ENCODE peak calls at places on chromosomes 5 and 9, in five cellular contexts. C, Y, F, G and S are unnamed samples.

GRCh38 chr5:75463726-75464125 is 47.7 kb downstream of the CERT1 start:
- DNase-seq in C (no peak), Y (no peak), F (no peak), G (no peak), S (no peak)

GRCh38 chr9:36598281-36598680 is 25.6 kb downstream of the MELK start:
- DNase-seq in C (no peak), Y (no peak), F (peak; percentile 44), G (no peak), S (peak; percentile 14)

GRCh38 chr5:664994-665360 is 28.2 kb downstream of the TPPP start:
- DNase-seq in C (no peak), Y (no peak), F (no peak), G (peak; percentile 38), S (no peak)

GRCh38 chr9:128913048-128913900 is 7.5 kb upstream of the PHYHD1 start:
- DNase-seq in C (no peak), Y (no peak), F (no peak), G (peak; percentile 53), S (no peak)

GRCh38 chr5:107063511-107063910 is 607.2 kb downstream of the EFNA5 start:
- DNase-seq in C (no peak), Y (no peak), F (no peak), G (no peak), S (no peak)

GRCh38 chr9:27333241-27334052 is 36.5 kb upstream of the EQTN start:
- DNase-seq in C (peak; percentile 7), Y (peak; percentile 96), F (peak; percentile 88), G (peak; percentile 57), S (peak; percentile 78)

GRCh38 chr5:89769975-89770374 is 639.6 kb downstream of the CETN3 start:
- DNase-seq in C (no peak), Y (peak; percentile 39), F (peak; percentile 14), G (no peak), S (peak; percentile 55)

GRCh38 chr5:69492391-69493234 is at the start of gene OCLN:
- DNase-seq in C (no peak), Y (peak; percentile 94), F (no peak), G (peak; percentile 82), S (peak; percentile 28)

GRCh38 chr5:140000332-140000731 is 42.8 kb downstream of the NRG2 start:
- DNase-seq in C (no peak), Y (no peak), F (no peak), G (peak; percentile 46), S (no peak)

GRCh38 chr5:133742370-133743036 is 130.2 kb upstream of the FSTL4 start:
- DNase-seq in C (no peak), Y (no peak), F (no peak), G (no peak), S (no peak)

GRCh38 chr9:88085481-88085880 is 52.8 kb downstream of the SPATA31C2 start:
- DNase-seq in C (no peak), Y (no peak), F (no peak), G (no peak), S (no peak)

GRCh38 chr5:170483701-170484458 is 19.9 kb upstream of the KCNIP1 start:
- DNase-seq in C (no peak), Y (peak; percentile 67), F (no peak), G (no peak), S (peak; percentile 14)

GRCh38 chr9:124440786-124441185 is 9.5 kb upstream of the ADGRD2 start:
- DNase-seq in C (no peak), Y (no peak), F (no peak), G (no peak), S (no peak)
- H3K4me3 ChIP-seq in C (no peak overlapping the region), Y (no peak overlapping the region), F (no peak overlapping the region), G (no peak overlapping the region), S (no peak overlapping the region)

GRCh38 chr9:6552738-6553121 is 92.8 kb downstream of the GLDC start:
- DNase-seq in C (no peak), Y (no peak), F (peak; percentile 58), G (no peak), S (peak; percentile 73)
- H3K4me3 ChIP-seq in C (no peak overlapping the region), Y (no peak overlapping the region), F (no peak overlapping the region), G (no peak overlapping the region), S (no peak overlapping the region)

GRCh38 chr5:78648359-78649219 is at the start of gene LHFPL2:
- DNase-seq in C (no peak), Y (peak; percentile 91), F (peak; percentile 87), G (peak; percentile 79), S (peak; percentile 78)

GRCh38 chr5:78649220-78649700 is 688 bp upstream of the LHFPL2 start:
- DNase-seq in C (no peak), Y (peak; percentile 64), F (peak; percentile 51), G (no peak), S (peak; percentile 33)

GRCh38 chr5:78647411-78647818 is 1.2 kb downstream of the LHFPL2 start:
- DNase-seq in C (no peak), Y (peak; percentile 59), F (peak; percentile 49), G (no peak), S (peak; percentile 54)

GRCh38 chr5:78649816-78650561 is 1.4 kb upstream of the LHFPL2 start:
- DNase-seq in C (no peak), Y (peak; percentile 71), F (peak; percentile 57), G (no peak), S (peak; percentile 70)

DNA sequence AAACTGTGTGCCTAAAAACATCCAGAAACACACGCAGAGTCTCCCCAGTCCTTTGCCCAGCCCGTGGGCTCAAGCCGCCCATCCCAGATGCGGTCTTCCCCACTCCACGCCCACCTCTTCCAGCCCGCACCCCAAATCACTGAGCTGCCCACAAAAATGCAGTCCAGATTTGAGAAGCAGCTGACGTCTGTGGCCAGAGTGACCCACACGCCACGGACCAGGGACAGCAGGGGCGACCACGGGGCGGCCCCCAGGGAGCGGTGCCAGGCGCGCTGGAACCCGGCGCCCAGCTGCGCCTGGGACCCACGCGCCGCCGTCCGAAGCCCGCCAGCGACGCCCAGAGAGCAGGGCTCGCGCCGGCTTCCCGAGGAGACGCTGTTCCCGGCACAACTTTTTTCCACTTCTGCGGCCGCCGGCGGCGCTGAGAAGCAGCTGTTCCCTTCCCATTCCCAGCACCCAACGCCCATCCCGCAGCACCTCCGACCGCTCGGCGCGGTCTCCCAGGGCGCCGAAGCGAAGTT is 674 bp downstream of the LHFPL2 start:
- DNase-seq in C (no peak), Y (peak; percentile 65), F (peak; percentile 68), G (peak; percentile 65), S (peak; percentile 73)
- H3K4me3 ChIP-seq in C (peak overlapping the region; percentile 35), Y (peak overlapping the region; percentile 85), F (peak overlapping the region; percentile 96), G (peak overlapping the region; percentile 78), S (peak overlapping the region; percentile 72)

GRCh38 chr9:121768416-121769015 is 117.1 kb downstream of the DAB2IP start:
- DNase-seq in C (no peak), Y (no peak), F (no peak), G (peak; percentile 36), S (no peak)
- H3K4me3 ChIP-seq in C (no peak overlapping the region), Y (no peak overlapping the region), F (no peak overlapping the region), G (no peak overlapping the region), S (no peak overlapping the region)